ENCODE peak calls at places on chromosomes 3 and 15, in five cellular contexts. L is stomach, D is HL-60, I is endothelial cell of umbilical vein, M is vagina. J is an unnamed sample.

GRCh38 chr3:101574388-101575156 is 592 bp downstream of the PCNP start:
- DNase-seq in M (no peak), L (peak; percentile 50), I (peak; percentile 66), D (no peak), J (peak; percentile 84)

GRCh38 chr3:125280966-125281365 is 68.4 kb upstream of the SLC12A8 start:
- DNase-seq in L (no peak), M (no peak), D (no peak), I (peak; percentile 71), J (no peak)

GRCh38 chr3:143429628-143430514 is 310.3 kb downstream of the CHST2 start:
- DNase-seq in L (no peak), D (no peak), I (no peak), M (no peak), J (no peak)

GRCh38 chr3:40208251-40208650 is 101.3 kb upstream of the EIF1B start:
- DNase-seq in M (no peak), L (no peak), D (no peak), I (no peak), J (no peak)

GRCh38 chr3:65689436-65689835 is 349.3 kb downstream of the MAGI1 start:
- DNase-seq in D (no peak), L (no peak), M (no peak), I (no peak), J (no peak)

GRCh38 chr15:78351539-78351938 is 11.4 kb downstream of the CRABP1 start:
- DNase-seq in I (no peak), L (no peak), M (no peak), D (no peak), J (no peak)

GRCh38 chr3:128764863-128765262 is 38.9 kb downstream of the RAB7A start:
- DNase-seq in M (no peak), I (no peak), L (no peak), D (no peak), J (no peak)

GRCh38 chr3:71152892-71153265 is 430.6 kb downstream of the FOXP1 start:
- DNase-seq in I (no peak), L (peak; percentile 67), M (no peak), D (no peak), J (no peak)

GRCh38 chr3:150545419-150546225 is 674 bp downstream of the SERP1 start:
- DNase-seq in M (no peak), L (peak; percentile 50), I (peak; percentile 30), D (no peak), J (peak; percentile 81)

GRCh38 chr3:138125548-138126221 is 6.5 kb downstream of the A4GNT start:
- DNase-seq in L (no peak), M (no peak), D (peak; percentile 25), I (no peak), J (no peak)

GRCh38 chr3:31157028-31157694 is 262.7 kb upstream of the GADL1 start:
- DNase-seq in M (no peak), I (no peak), L (no peak), D (no peak), J (no peak)

GRCh38 chr3:78041486-78041885 is 1001.6 kb downstream of the ROBO2 start:
- DNase-seq in D (no peak), M (no peak), L (no peak), I (peak; percentile 1), J (no peak)

GRCh38 chr15:40100133-40100946 is 8.3 kb downstream of the BMF start:
- DNase-seq in I (no peak), M (no peak), L (no peak), D (no peak), J (no peak)

GRCh38 chr15:44194397-44195150 is 497 bp downstream of the FRMD5 start:
- DNase-seq in D (no peak), M (no peak), I (peak; percentile 84), L (peak; percentile 45), J (peak; percentile 66)

GRCh38 chr15:66770518-66771350 is 68.7 kb downstream of the SMAD6 start:
- DNase-seq in L (no peak), I (no peak), D (no peak), M (no peak), J (peak; percentile 48)

GRCh38 chr3:130849111-130849552 is 44.8 kb upstream of the ATP2C1 start:
- DNase-seq in M (no peak), L (peak; percentile 91), I (no peak), D (no peak), J (no peak)

GRCh38 chr15:65211157-65211982 is at the start of gene CILP:
- DNase-seq in D (no peak), M (no peak), I (no peak), L (no peak), J (peak; percentile 85)

GRCh38 chr15:23422946-23423708 is 23.9 kb downstream of the GOLGA6L2 start:
- DNase-seq in I (no peak), L (no peak), D (no peak), M (no peak), J (peak; percentile 27)

GRCh38 chr15:70196314-70197291 is 98.9 kb upstream of the TLE3 start:
- DNase-seq in L (peak; percentile 34), M (no peak), I (no peak), D (no peak), J (peak; percentile 80)

GRCh38 chr3:123449092-123449985 is 449 bp upstream of the ADCY5 start:
- DNase-seq in L (no peak), M (no peak), D (no peak), I (peak; percentile 4), J (no peak)

GRCh38 chr3:18236726-18237125 is 188.4 kb downstream of the SATB1 start:
- DNase-seq in D (no peak), I (no peak), L (no peak), M (no peak), J (no peak)

GRCh38 chr3:32307591-32307990 is 69.1 kb downstream of the CMTM8 start:
- DNase-seq in I (no peak), D (no peak), L (no peak), M (no peak), J (no peak)

GRCh38 chr15:70201376-70201775 is 103.7 kb upstream of the TLE3 start:
- DNase-seq in D (no peak), I (no peak), M (no peak), L (peak; percentile 48), J (peak; percentile 50)

GRCh38 chr15:83504365-83504764 is 57.2 kb downstream of the SH3GL3 start:
- DNase-seq in D (no peak), I (no peak), L (no peak), M (no peak), J (no peak)

GRCh38 chr3:137926991-137927390 is 83.0 kb upstream of the CLDN18 start:
- DNase-seq in D (no peak), I (no peak), L (no peak), M (no peak), J (no peak)

GRCh38 chr3:42688487-42689420 is 3.4 kb downstream of the KLHL40 start:
- DNase-seq in M (no peak), D (no peak), I (no peak), L (no peak), J (peak; percentile 40)

GRCh38 chr15:42908538-42908937 is 12.0 kb downstream of the TTBK2 start:
- DNase-seq in L (no peak), D (no peak), I (no peak), M (no peak), J (no peak)

GRCh38 chr15:35622641-35623340 is 76.8 kb upstream of the DPH6 start:
- DNase-seq in M (no peak), I (no peak), L (no peak), D (no peak), J (no peak)

GRCh38 chr3:69051796-69052566 is at the start of gene TMF1:
- DNase-seq in M (peak; percentile 99), I (peak; percentile 99), D (peak; percentile 98), L (peak; percentile 99), J (peak; percentile 99)

GRCh38 chr3:196192036-196193001 is 18.9 kb downstream of the ZDHHC19 start:
- DNase-seq in D (no peak), L (peak; percentile 72), M (no peak), I (no peak), J (no peak)

GRCh38 chr3:51271172-51271571 is 113.9 kb upstream of the MANF start:
- DNase-seq in L (no peak), D (no peak), M (no peak), I (no peak), J (no peak)

GRCh38 chr15:32104061-32104980 is 74.0 kb downstream of the CHRNA7 start:
- DNase-seq in I (no peak), D (no peak), M (no peak), L (no peak), J (no peak)

DNA sequence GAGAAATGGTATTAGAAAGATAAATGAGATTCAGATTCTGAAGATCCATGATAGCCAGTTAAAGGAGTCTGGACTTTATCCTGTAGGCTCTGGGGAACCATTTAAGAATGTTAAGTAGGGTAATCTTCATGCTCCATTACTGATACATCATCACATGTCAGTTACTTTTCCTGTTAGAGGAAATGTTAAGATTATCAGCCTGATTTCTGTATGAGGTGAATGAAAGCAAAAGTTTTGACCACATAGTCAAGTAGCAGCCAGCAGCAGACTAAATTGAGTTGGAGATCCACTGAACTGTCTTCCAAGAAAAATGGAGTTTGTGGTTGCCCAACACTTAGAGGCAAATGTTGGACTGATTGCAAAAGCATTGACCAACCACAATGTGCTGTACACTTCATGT is 4.7 kb upstream of the COPB2 start:
- DNase-seq in L (no peak), D (no peak), I (no peak), M (no peak), J (no peak)
- TF ChIP-seq POLR2AphosphoS5 in L (no peak), D (no peak), I (no peak), M (no peak), J (no peak)

GRCh38 chr3:140216249-140216648 is 281.3 kb downstream of the CLSTN2 start:
- DNase-seq in I (no peak), D (peak; percentile 3), M (peak; percentile 31), L (no peak), J (no peak)
- TF ChIP-seq CTCF in I (peak; percentile 27), D (peak; percentile 66), M (no peak), L (no peak), J (no peak)

GRCh38 chr3:185658504-185658912 is 72.4 kb downstream of the SENP2 start:
- DNase-seq in I (peak; percentile 67), D (no peak), M (peak; percentile 72), L (peak; percentile 40), J (peak; percentile 91)
- TF ChIP-seq POLR2AphosphoS5 in I (peak; percentile 50), D (no peak), M (peak; percentile 49), L (peak; percentile 85), J (peak; percentile 69)

GRCh38 chr3:126527006-126527405 is 3.1 kb downstream of the CHST13 start:
- DNase-seq in I (no peak), M (no peak), L (no peak), D (no peak), J (peak; percentile 47)

GRCh38 chr3:126524429-126524988 is 554 bp downstream of the CHST13 start:
- DNase-seq in D (no peak), L (no peak), M (no peak), I (no peak), J (peak; percentile 64)

GRCh38 chr3:126526668-126527005 is 2.7 kb downstream of the CHST13 start:
- DNase-seq in L (no peak), D (no peak), M (no peak), I (no peak), J (peak; percentile 40)

GRCh38 chr3:126525091-126525852 is 1.3 kb downstream of the CHST13 start:
- DNase-seq in D (no peak), M (no peak), L (no peak), I (no peak), J (peak; percentile 49)

GRCh38 chr3:126525853-126526667 is 2.1 kb downstream of the CHST13 start:
- DNase-seq in M (no peak), D (no peak), L (no peak), I (no peak), J (peak; percentile 24)
- TF ChIP-seq CTCF in M (no peak), D (no peak), L (no peak), I (no peak), J (no peak)

J was measured in sigmoid colon.